ENCODE peak calls at places on chromosomes 11 and 22, in eight cellular contexts. R is tibial nerve, Q is ovary, E is transverse colon, H is stomach, X is A549, Z is HepG2, B is upper lobe of left lung. F is an unnamed sample.

GRCh38 chr11:93717501-93717900 is 23.8 kb downstream of the TAF1D start:
- DNase-seq in H (no peak), Q (no peak), B (no peak), E (no peak), R (no peak), X (no peak), Z (no peak), F (no peak)

GRCh38 chr11:91921974-91922373 is 302.6 kb upstream of the FAT3 start:
- DNase-seq in X (no peak), Z (no peak), Q (no peak), H (no peak), B (no peak), R (no peak), E (no peak), F (no peak)

GRCh38 chr11:2132874-2133480 is 6.2 kb downstream of the IGF2 start:
- DNase-seq in X (no peak), H (no peak), Z (no peak), Q (no peak), E (no peak), R (no peak), B (peak; percentile 82), F (no peak)

GRCh38 chr22:49997221-49997599 is 15.4 kb downstream of the IL17REL start:
- DNase-seq in Q (peak; percentile 33), E (peak; percentile 82), R (no peak), Z (no peak), X (no peak), H (peak; percentile 91), B (peak; percentile 41), F (peak; percentile 60)

GRCh38 chr22:40175571-40176105 is 2.1 kb upstream of the TNRC6B start:
- DNase-seq in Z (no peak), E (no peak), Q (no peak), X (no peak), H (no peak), B (no peak), R (peak; percentile 9), F (no peak)

GRCh38 chr22:29503811-29504372 is 23.9 kb downstream of the NEFH start:
- DNase-seq in R (peak; percentile 59), X (no peak), H (no peak), E (peak; percentile 44), Z (no peak), Q (peak; percentile 59), B (no peak), F (peak; percentile 88)

GRCh38 chr22:48755332-48755949 is 1072.2 kb downstream of the BRD1 start:
- DNase-seq in B (peak; percentile 55), X (no peak), R (no peak), H (peak; percentile 17), Z (no peak), E (no peak), Q (no peak), F (peak; percentile 59)

GRCh38 chr11:69965821-69966582 is 112.1 kb upstream of the ANO1 start:
- DNase-seq in Q (no peak), Z (no peak), B (no peak), X (no peak), R (no peak), E (peak; percentile 29), H (no peak), F (no peak)

GRCh38 chr22:42271906-42272305 is 1.5 kb upstream of the TCF20 start:
- DNase-seq in B (no peak), Q (no peak), X (no peak), E (no peak), R (no peak), Z (no peak), H (peak; percentile 34), F (peak; percentile 36)

GRCh38 chr11:117230286-117230961 is 1.4 kb downstream of the PCSK7 start:
- DNase-seq in X (no peak), Q (no peak), Z (no peak), R (no peak), H (no peak), B (no peak), E (no peak), F (peak; percentile 58)

GRCh38 chr11:125329786-125330185 is 165.2 kb downstream of the PKNOX2 start:
- DNase-seq in R (no peak), X (no peak), Q (no peak), H (no peak), Z (no peak), B (peak; percentile 34), E (no peak), F (no peak)

GRCh38 chr11:94897330-94897768 is 76.0 kb downstream of the CWC15 start:
- DNase-seq in Q (peak; percentile 53), B (no peak), Z (peak; percentile 11), E (peak; percentile 47), X (peak; percentile 10), R (peak; percentile 70), H (peak; percentile 67), F (peak; percentile 76)

GRCh38 chr22:44360686-44361381 is 48.1 kb upstream of the SHISAL1 start:
- DNase-seq in R (no peak), X (peak; percentile 47), Z (no peak), B (no peak), E (peak; percentile 17), Q (peak; percentile 74), H (peak; percentile 78), F (peak; percentile 85)

GRCh38 chr11:126039485-126040271 is 23.0 kb downstream of the CDON start:
- DNase-seq in Z (no peak), Q (no peak), H (no peak), E (no peak), B (no peak), R (no peak), X (no peak), F (no peak)

GRCh38 chr11:125170001-125170405 is 5.5 kb downstream of the PKNOX2 start:
- DNase-seq in Q (no peak), E (no peak), H (no peak), Z (no peak), B (no peak), X (no peak), R (no peak), F (peak; percentile 67)

GRCh38 chr11:117826360-117826635 is 1.8 kb upstream of the FXYD2 start:
- DNase-seq in E (no peak), B (no peak), Z (no peak), R (no peak), Q (no peak), X (no peak), H (peak; percentile 25), F (peak; percentile 46)

GRCh38 chr11:83895516-83895915 is 609.3 kb upstream of the CCDC90B start:
- DNase-seq in Q (no peak), H (no peak), X (no peak), E (no peak), Z (no peak), R (no peak), B (no peak), F (no peak)

GRCh38 chr11:7056828-7057513 is 31.8 kb upstream of the RBMXL2 start:
- DNase-seq in R (no peak), X (no peak), E (no peak), Z (no peak), Q (no peak), B (no peak), H (no peak), F (no peak)

GRCh38 chr11:2269601-2270321 is 627 bp downstream of the ASCL2 start:
- DNase-seq in R (peak; percentile 30), Q (peak; percentile 48), B (peak; percentile 91), E (peak; percentile 66), X (peak; percentile 56), H (peak; percentile 74), Z (no peak), F (no peak)

GRCh38 chr11:109914038-109914437 is 179.2 kb upstream of the ZC3H12C start:
- DNase-seq in E (no peak), Z (no peak), R (no peak), B (no peak), Q (no peak), X (no peak), H (no peak), F (no peak)

GRCh38 chr11:2088284-2088683 is 50.9 kb downstream of the IGF2 start:
- DNase-seq in B (no peak), Z (no peak), E (no peak), Q (no peak), R (no peak), X (no peak), H (peak; percentile 22), F (peak; percentile 4)

GRCh38 chr22:49021926-49022815 is 805.5 kb downstream of the BRD1 start:
- DNase-seq in X (no peak), E (no peak), Q (peak; percentile 19), H (no peak), Z (no peak), R (no peak), B (peak; percentile 46), F (peak; percentile 59)

GRCh38 chr11:93000511-93001476 is 31.3 kb downstream of the MTNR1B start:
- DNase-seq in X (peak; percentile 48), B (no peak), R (no peak), E (no peak), Q (no peak), H (no peak), Z (peak; percentile 10), F (no peak)

GRCh38 chr11:66840317-66841091 is 2.7 kb upstream of the RCE1 start:
- DNase-seq in X (no peak), E (no peak), Q (no peak), Z (no peak), H (no peak), B (no peak), R (no peak), F (peak; percentile 39)
- H3K4me1 ChIP-seq in X (peaks cover 41% of the 10 kb centered on the region), E (peaks cover 24% of the 10 kb centered on the region), Q (peaks cover 14% of the 10 kb centered on the region), Z (peaks cover 28% of the 10 kb centered on the region), H (peaks cover 42% of the 10 kb centered on the region), B (peaks cover 30% of the 10 kb centered on the region), R (peaks cover 25% of the 10 kb centered on the region), F (no peaks in the 10 kb centered on the region)

GRCh38 chr11:112225753-112226061 is 521 bp upstream of the PTS start:
- DNase-seq in E (peak; percentile 79), R (no peak), Q (no peak), H (no peak), B (no peak), X (no peak), Z (no peak), F (peak; percentile 90)
- TF ChIP-seq EP300 in E (no peak), R (no peak), Q (no peak), H (no peak), B (no peak), X (no peak), Z (no peak), F (no peak)

GRCh38 chr11:27467181-27467913 is 5.2 kb downstream of the LGR4 start:
- DNase-seq in R (no peak), H (no peak), E (no peak), B (no peak), Z (peak; percentile 86), Q (no peak), X (no peak), F (no peak)

GRCh38 chr11:27469333-27469680 is 3.3 kb downstream of the LGR4 start:
- DNase-seq in X (no peak), H (no peak), R (no peak), B (no peak), Z (no peak), Q (no peak), E (no peak), F (no peak)

GRCh38 chr11:27468209-27468608 is 4.4 kb downstream of the LGR4 start:
- DNase-seq in R (no peak), Z (no peak), Q (no peak), X (no peak), B (no peak), E (no peak), H (no peak), F (no peak)

GRCh38 chr11:27470166-27470565 is 2.4 kb downstream of the LGR4 start:
- DNase-seq in Q (no peak), X (no peak), Z (no peak), B (no peak), H (no peak), R (no peak), E (no peak), F (no peak)

GRCh38 chr11:27468643-27469332 is 3.8 kb downstream of the LGR4 start:
- DNase-seq in H (no peak), X (no peak), Z (no peak), R (no peak), B (no peak), Q (no peak), E (no peak), F (no peak)
- TF ChIP-seq POLR2A in H (no peak), X (no peak), Z (no peak), R (no peak), B (no peak), Q (no peak), E (peak; percentile 48), F (no peak)

GRCh38 chr11:111370902-111371578 is 8.0 kb downstream of the POU2AF1 start:
- DNase-seq in X (no peak), B (no peak), E (no peak), Q (no peak), Z (no peak), H (no peak), R (no peak), F (no peak)
- H3K4me1 ChIP-seq in X (no peaks in the 10 kb centered on the region), B (peaks cover 3% of the 10 kb centered on the region), E (no peaks in the 10 kb centered on the region), Q (peaks cover 5% of the 10 kb centered on the region), Z (peaks cover 48% of the 10 kb centered on the region), H (peaks cover 23% of the 10 kb centered on the region), R (no peaks in the 10 kb centered on the region), F (peaks cover 6% of the 10 kb centered on the region)

F was measured in sigmoid colon.